ENCODE peak calls at places on chromosomes 11 and 22, in nine cellular contexts. One of them, this sample, is unnamed.

GRCh38 chr11:70713988-70714665 is 315.8 kb downstream of the CTTN start:
- DNase-seq in A172: no peak
- DNase-seq in activated CD8-positive, alpha-beta memory T cell treated with anti-CD3 and anti-CD28 coated beads, Interleukin-2, amount 50 U/mL, for 4 hours: no peak
- DNase-seq in coronary artery: no peak
- DNase-seq in HT1080: no peak
- DNase-seq in NCI-H146: no peak
- DNase-seq in transverse colon: no peak
- DNase-seq in left cardiac atrium: no peak
- DNase-seq in head of caudate nucleus: no peak
- DNase-seq in this sample: no peak

GRCh38 chr11:30853470-30853869 is 267.3 kb upstream of the MPPED2 start:
- DNase-seq in left cardiac atrium: no peak
- DNase-seq in activated CD8-positive, alpha-beta memory T cell treated with anti-CD3 and anti-CD28 coated beads, Interleukin-2, amount 50 U/mL, for 4 hours: no peak
- DNase-seq in A172: no peak
- DNase-seq in coronary artery: no peak
- DNase-seq in head of caudate nucleus: no peak
- DNase-seq in transverse colon: no peak
- DNase-seq in NCI-H146: no peak
- DNase-seq in HT1080: no peak
- DNase-seq in this sample: no peak

GRCh38 chr11:1890856-1891830 is 552 bp downstream of the PRR33 start:
- DNase-seq in coronary artery: no peak
- DNase-seq in HT1080: no peak
- DNase-seq in NCI-H146: no peak
- DNase-seq in head of caudate nucleus: no peak
- DNase-seq in transverse colon: no peak
- DNase-seq in left cardiac atrium: peak; percentile 19
- DNase-seq in A172: no peak
- DNase-seq in activated CD8-positive, alpha-beta memory T cell treated with anti-CD3 and anti-CD28 coated beads, Interleukin-2, amount 50 U/mL, for 4 hours: no peak
- DNase-seq in this sample: peak; percentile 67

GRCh38 chr11:47946682-47947575 is 33.4 kb upstream of the PTPRJ start:
- DNase-seq in HT1080: peak; percentile 98
- DNase-seq in coronary artery: peak; percentile 85
- DNase-seq in NCI-H146: no peak
- DNase-seq in activated CD8-positive, alpha-beta memory T cell treated with anti-CD3 and anti-CD28 coated beads, Interleukin-2, amount 50 U/mL, for 4 hours: peak; percentile 25
- DNase-seq in transverse colon: peak; percentile 73
- DNase-seq in head of caudate nucleus: no peak
- DNase-seq in left cardiac atrium: peak; percentile 85
- DNase-seq in A172: peak; percentile 99
- DNase-seq in this sample: peak; percentile 83

GRCh38 chr11:2415601-2416380 is 15.2 kb downstream of the TSSC4 start:
- DNase-seq in NCI-H146: no peak
- DNase-seq in left cardiac atrium: no peak
- DNase-seq in HT1080: no peak
- DNase-seq in head of caudate nucleus: no peak
- DNase-seq in A172: no peak
- DNase-seq in coronary artery: no peak
- DNase-seq in activated CD8-positive, alpha-beta memory T cell treated with anti-CD3 and anti-CD28 coated beads, Interleukin-2, amount 50 U/mL, for 4 hours: no peak
- DNase-seq in transverse colon: no peak
- DNase-seq in this sample: no peak

GRCh38 chr22:46813816-46814597 is 51.6 kb downstream of the TBC1D22A start:
- DNase-seq in activated CD8-positive, alpha-beta memory T cell treated with anti-CD3 and anti-CD28 coated beads, Interleukin-2, amount 50 U/mL, for 4 hours: no peak
- DNase-seq in transverse colon: no peak
- DNase-seq in A172: peak; percentile 60
- DNase-seq in head of caudate nucleus: no peak
- DNase-seq in coronary artery: peak; percentile 70
- DNase-seq in NCI-H146: no peak
- DNase-seq in left cardiac atrium: no peak
- DNase-seq in HT1080: no peak
- DNase-seq in this sample: peak; percentile 52

GRCh38 chr22:23565942-23566715 is 14.0 kb downstream of the IGLL1 start:
- DNase-seq in head of caudate nucleus: no peak
- DNase-seq in coronary artery: no peak
- DNase-seq in NCI-H146: peak; percentile 68
- DNase-seq in HT1080: no peak
- DNase-seq in A172: no peak
- DNase-seq in left cardiac atrium: peak; percentile 35
- DNase-seq in activated CD8-positive, alpha-beta memory T cell treated with anti-CD3 and anti-CD28 coated beads, Interleukin-2, amount 50 U/mL, for 4 hours: no peak
- DNase-seq in transverse colon: no peak
- DNase-seq in this sample: no peak

GRCh38 chr11:134361661-134362060 is 29.9 kb downstream of the GLB1L2 start:
- DNase-seq in left cardiac atrium: no peak
- DNase-seq in head of caudate nucleus: no peak
- DNase-seq in NCI-H146: no peak
- DNase-seq in A172: no peak
- DNase-seq in transverse colon: no peak
- DNase-seq in coronary artery: no peak
- DNase-seq in HT1080: no peak
- DNase-seq in activated CD8-positive, alpha-beta memory T cell treated with anti-CD3 and anti-CD28 coated beads, Interleukin-2, amount 50 U/mL, for 4 hours: no peak
- DNase-seq in this sample: no peak

GRCh38 chr11:118462178-118462577 is 25.9 kb downstream of the KMT2A start:
- DNase-seq in coronary artery: no peak
- DNase-seq in activated CD8-positive, alpha-beta memory T cell treated with anti-CD3 and anti-CD28 coated beads, Interleukin-2, amount 50 U/mL, for 4 hours: no peak
- DNase-seq in head of caudate nucleus: no peak
- DNase-seq in A172: no peak
- DNase-seq in HT1080: no peak
- DNase-seq in NCI-H146: no peak
- DNase-seq in transverse colon: no peak
- DNase-seq in left cardiac atrium: no peak
- DNase-seq in this sample: no peak

GRCh38 chr11:126969865-126970479 is 30.6 kb downstream of the KIRREL3 start:
- DNase-seq in NCI-H146: peak; percentile 38
- DNase-seq in A172: peak; percentile 52
- DNase-seq in coronary artery: no peak
- DNase-seq in activated CD8-positive, alpha-beta memory T cell treated with anti-CD3 and anti-CD28 coated beads, Interleukin-2, amount 50 U/mL, for 4 hours: no peak
- DNase-seq in HT1080: peak; percentile 82
- DNase-seq in head of caudate nucleus: peak; percentile 56
- DNase-seq in transverse colon: no peak
- DNase-seq in left cardiac atrium: no peak
- DNase-seq in this sample: no peak

This sample was measured in adrenal gland.